ENCODE peak calls at places on chromosomes 16 and 17, in four cellular contexts. R, C, V and W are unnamed samples.
A peak's percentile ranks its signal among the peaks of the same experiment; 100 is the strongest.

GRCh38 chr17:34556384-34556783 is 23.0 kb upstream of the TMEM132E start:
- DNase-seq in R (no peak), C (no peak), V (no peak), W (no peak)

GRCh38 chr16:57986196-57986595 is 14.3 kb downstream of the ZNF319 start:
- DNase-seq in R (no peak), C (no peak), V (peak; percentile 36), W (no peak)

GRCh38 chr17:55266958-55267688 is 2.4 kb downstream of the HLF start:
- DNase-seq in R (no peak), C (no peak), V (peak; percentile 75), W (no peak)

GRCh38 chr17:15510361-15510760 is 42.9 kb upstream of the CDRT4 start:
- DNase-seq in R (no peak), C (no peak), V (no peak), W (peak; percentile 20)

GRCh38 chr17:76150712-76151622 is 9.9 kb upstream of the FOXJ1 start:
- DNase-seq in R (no peak), C (peak; percentile 60), V (no peak), W (no peak)

GRCh38 chr16:49754495-49755290 is 101.2 kb downstream of the ZNF423 start:
- DNase-seq in R (no peak), C (no peak), V (no peak), W (no peak)

GRCh38 chr17:81440511-81441244 is 45.4 kb downstream of the BAHCC1 start:
- DNase-seq in R (no peak), C (no peak), V (no peak), W (no peak)

GRCh38 chr16:64864232-64864803 is 257.5 kb downstream of the CDH11 start:
- DNase-seq in R (no peak), C (no peak), V (no peak), W (no peak)

GRCh38 chr17:69539274-69539673 is 124.8 kb downstream of the MAP2K6 start:
- DNase-seq in R (no peak), C (no peak), V (no peak), W (no peak)

GRCh38 chr16:28218109-28218508 is 6.3 kb upstream of the XPO6 start:
- DNase-seq in R (no peak), C (peak; percentile 19), V (no peak), W (no peak)

GRCh38 chr17:72656114-72656763 is 436.2 kb downstream of the SLC39A11 start:
- DNase-seq in R (no peak), C (no peak), V (no peak), W (no peak)

GRCh38 chr16:71287903-71288302 is 1.3 kb downstream of the CMTR2 start:
- DNase-seq in R (no peak), C (no peak), V (no peak), W (no peak)

DNA sequence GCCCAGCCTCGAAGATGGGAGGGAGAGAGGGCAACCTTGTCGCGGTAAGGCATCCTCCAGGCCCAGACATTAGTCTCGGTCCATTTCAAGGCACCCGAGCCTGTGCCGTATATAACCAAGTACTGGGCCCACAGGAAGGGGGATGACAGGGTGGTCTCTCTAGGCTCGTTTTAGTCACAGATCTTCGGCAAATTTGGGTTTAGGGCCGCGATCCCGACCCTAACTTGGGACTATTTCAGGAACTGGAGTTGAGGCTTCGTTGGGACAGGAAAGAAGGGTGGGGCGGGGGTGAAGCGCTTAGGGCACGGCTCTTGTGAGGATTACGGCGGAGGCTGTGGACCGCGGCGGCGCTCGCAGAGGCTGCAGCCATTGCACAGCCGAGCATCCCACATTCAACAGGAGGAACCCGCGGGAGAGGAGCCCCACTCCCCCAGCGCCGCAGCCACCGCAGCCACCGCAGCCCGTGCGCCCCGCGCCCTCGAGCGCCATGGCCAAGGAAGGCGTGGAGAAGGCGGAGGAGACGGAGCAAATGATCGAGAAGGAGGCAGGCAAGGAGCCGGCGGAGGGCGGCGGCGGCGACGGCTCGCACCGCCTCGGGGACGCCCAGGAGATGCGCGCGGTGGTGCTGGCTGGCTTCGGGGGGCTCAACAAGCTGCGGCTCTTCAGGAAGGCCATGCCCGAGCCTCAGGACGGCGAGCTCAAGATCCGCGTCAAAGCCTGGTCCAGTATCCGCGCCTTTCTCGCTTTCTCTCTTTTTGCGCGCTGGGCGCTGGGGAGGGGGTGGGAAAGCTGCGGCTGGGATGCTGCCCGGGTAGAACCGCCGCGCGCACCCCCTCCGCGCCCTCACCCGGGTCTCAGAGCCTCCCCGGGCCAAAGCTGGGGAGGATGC is at the start of gene VAT1L:
- DNase-seq in R (no peak), C (no peak), V (no peak), W (no peak)
- TF ChIP-seq POLR2A in R (no peak), C (no peak), V (no peak), W (no peak)

DNA sequence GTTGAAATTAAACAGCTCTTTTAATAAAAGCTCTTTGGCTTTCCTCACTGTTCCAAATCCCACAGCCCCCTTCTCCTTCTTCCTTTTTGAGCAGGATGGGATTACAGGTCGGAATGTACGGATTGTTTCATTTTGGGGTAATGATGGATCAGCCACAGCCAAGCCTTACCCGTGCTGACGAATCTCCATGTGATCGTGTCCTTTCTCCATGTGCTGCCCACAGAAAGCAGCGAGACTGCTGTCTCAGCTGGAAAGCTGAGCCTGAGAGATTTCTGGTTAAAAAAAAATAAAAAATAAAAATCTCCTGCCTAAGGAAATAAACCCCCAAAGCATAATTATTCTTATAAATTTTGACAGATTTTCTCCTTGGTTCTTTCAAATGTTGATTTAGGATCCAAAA is 276.6 kb downstream of the CPPED1 start:
- DNase-seq in R (no peak), C (no peak), V (no peak), W (no peak)
- TF ChIP-seq POLR2A in R (no peak), C (no peak), V (no peak), W (no peak)

DNA sequence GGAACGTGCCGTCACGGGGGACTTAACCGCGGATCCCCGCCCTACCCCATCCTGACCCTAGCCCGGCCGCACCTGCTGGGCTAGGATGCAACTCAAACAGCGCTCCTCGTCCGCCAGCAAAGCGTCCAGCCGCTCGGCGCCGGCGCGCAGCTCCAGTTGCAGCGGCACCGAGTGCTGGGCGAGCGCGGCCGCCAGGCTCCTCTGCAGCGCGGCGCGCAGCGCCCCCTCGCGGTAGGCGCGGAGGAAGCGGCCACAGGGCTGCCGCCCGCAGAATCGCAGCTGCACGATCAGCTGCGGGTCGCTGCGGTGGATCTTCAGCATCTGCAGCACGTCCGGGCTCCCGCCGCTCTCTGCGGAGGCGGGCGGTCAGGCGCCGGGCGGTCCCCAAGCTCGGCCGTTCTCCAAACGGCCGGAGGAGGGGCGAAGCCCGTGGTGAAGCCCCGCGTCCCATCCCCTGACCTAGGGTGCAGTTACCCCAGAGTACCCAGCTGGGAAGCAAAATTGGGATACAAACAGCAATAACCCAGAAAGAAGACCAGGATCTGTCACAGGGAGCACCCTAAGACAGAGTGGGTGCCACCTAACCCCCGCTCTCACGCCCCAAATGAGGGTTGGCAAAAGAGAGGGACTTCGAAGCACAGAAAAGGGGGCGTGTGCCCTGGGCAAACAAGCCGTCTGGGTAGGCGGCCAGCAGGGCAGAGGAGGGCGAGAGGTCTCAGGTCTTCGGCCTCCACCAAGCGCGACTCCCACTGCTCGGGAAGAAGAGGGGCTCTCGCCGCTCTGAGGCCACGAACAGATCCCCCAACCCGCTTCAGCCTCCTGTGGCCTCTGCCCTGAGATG is 4.2 kb downstream of the TRADD start:
- DNase-seq in R (peak; percentile 78), C (peak; percentile 66), V (peak; percentile 85), W (no peak)
- TF ChIP-seq POLR2A in R (no peak), C (peak; percentile 26), V (no peak), W (no peak)

GRCh38 chr17:50201226-50201854 is at the start of gene COL1A1:
- DNase-seq in R (peak; percentile 94), C (no peak), V (peak; percentile 97), W (no peak)
- TF ChIP-seq POLR2A in R (peak; percentile 98), C (peak; percentile 50), V (peak; percentile 99), W (peak; percentile 96)

GRCh38 chr17:57929392-57929791 is 25.8 kb downstream of the CUEDC1 start:
- DNase-seq in R (no peak), C (no peak), V (no peak), W (no peak)

GRCh38 chr17:57927048-57927723 is 28.0 kb downstream of the CUEDC1 start:
- DNase-seq in R (no peak), C (peak; percentile 86), V (no peak), W (no peak)

GRCh38 chr17:57930239-57930638 is 25.0 kb downstream of the CUEDC1 start:
- DNase-seq in R (no peak), C (no peak), V (no peak), W (no peak)

GRCh38 chr17:57926723-57927047 is 28.5 kb downstream of the CUEDC1 start:
- DNase-seq in R (no peak), C (no peak), V (no peak), W (no peak)

GRCh38 chr17:57928898-57929297 is 26.3 kb downstream of the CUEDC1 start:
- DNase-seq in R (no peak), C (no peak), V (no peak), W (no peak)
- TF ChIP-seq POLR2A in R (no peak), C (no peak), V (no peak), W (no peak)

GRCh38 chr16:72291121-72291520 is 119.2 kb upstream of the PMFBP1 start:
- DNase-seq in R (no peak), C (no peak), V (no peak), W (no peak)
- TF ChIP-seq POLR2A in R (no peak), C (no peak), V (no peak), W (no peak)

GRCh38 chr16:13483121-13483520 is 436.8 kb upstream of the ERCC4 start:
- DNase-seq in R (no peak), C (no peak), V (no peak), W (no peak)

GRCh38 chr16:13478991-13479390 is 441.0 kb upstream of the ERCC4 start:
- DNase-seq in R (no peak), C (no peak), V (no peak), W (no peak)

GRCh38 chr16:13479549-13479948 is 440.4 kb upstream of the ERCC4 start:
- DNase-seq in R (no peak), C (no peak), V (no peak), W (no peak)

DNA sequence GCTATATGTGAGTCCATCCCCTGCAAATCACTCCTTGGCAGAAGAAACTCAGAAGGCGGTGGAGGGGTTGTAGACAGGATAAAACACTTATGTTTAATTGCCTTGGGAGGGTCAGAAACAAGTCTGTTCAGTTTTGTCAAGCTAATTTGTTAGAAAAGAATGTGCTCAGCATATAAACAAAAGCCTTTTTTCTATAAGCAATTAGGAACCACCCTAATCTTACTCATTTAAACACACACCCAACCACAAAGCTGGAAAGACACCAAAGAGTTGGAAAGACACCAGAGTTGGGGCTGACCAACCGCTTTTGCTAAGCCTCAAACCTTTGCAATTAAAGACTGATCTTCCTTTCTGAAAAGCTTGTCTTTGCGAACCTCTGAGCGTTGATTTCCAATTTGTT is 439.2 kb upstream of the ERCC4 start:
- DNase-seq in R (no peak), C (peak; percentile 29), V (no peak), W (no peak)
- TF ChIP-seq POLR2A in R (no peak), C (no peak), V (no peak), W (no peak)